ENCODE peak calls at places on chromosomes 5 and 9, in nine cellular contexts. F, O, G, D, J, H, T, Y and N are unnamed samples.
A peak's percentile ranks its signal among the peaks of the same experiment; 100 is the strongest.

GRCh38 chr9:79692857-79693571 is 121.2 kb downstream of the TLE4 start:
- DNase-seq in F (no peak), O (no peak), G (peak; percentile 43), D (no peak), J (no peak), H (no peak), T (no peak), Y (no peak), N (no peak)

GRCh38 chr5:168916266-168916665 is 337.1 kb upstream of the PANK3 start:
- DNase-seq in F (no peak), O (peak; percentile 15), G (no peak), D (peak; percentile 82), J (no peak), H (no peak), T (peak; percentile 82), Y (peak; percentile 94), N (peak; percentile 87)

GRCh38 chr9:128192601-128193371 is 1.4 kb upstream of the CIZ1 start:
- DNase-seq in F (no peak), O (peak; percentile 81), G (peak; percentile 68), D (peak; percentile 93), J (no peak), H (peak; percentile 89), T (peak; percentile 86), Y (peak; percentile 96), N (peak; percentile 85)

GRCh38 chr9:126756238-126756637 is 48.6 kb upstream of the ZBTB43 start:
- DNase-seq in F (no peak), O (no peak), G (no peak), D (no peak), J (no peak), H (no peak), T (no peak), Y (no peak), N (no peak)

GRCh38 chr9:94949330-94949729 is 222.8 kb downstream of the AOPEP start:
- DNase-seq in F (no peak), O (no peak), G (no peak), D (no peak), J (no peak), H (no peak), T (no peak), Y (no peak), N (no peak)

GRCh38 chr9:136626740-136627642 is 35.7 kb upstream of the EGFL7 start:
- DNase-seq in F (peak; percentile 54), O (peak; percentile 6), G (no peak), D (no peak), J (no peak), H (no peak), T (no peak), Y (peak; percentile 73), N (no peak)

GRCh38 chr9:79057576-79057975 is 514.2 kb upstream of the TLE4 start:
- DNase-seq in F (no peak), O (no peak), G (no peak), D (no peak), J (no peak), H (no peak), T (no peak), Y (no peak), N (no peak)

GRCh38 chr9:28024616-28025147 is 451.4 kb upstream of the C9orf72 start:
- DNase-seq in F (no peak), O (no peak), G (no peak), D (no peak), J (no peak), H (no peak), T (no peak), Y (no peak), N (no peak)

GRCh38 chr5:59034498-59035186 is 451.8 kb downstream of the RAB3C start:
- DNase-seq in F (peak; percentile 48), O (no peak), G (peak; percentile 58), D (no peak), J (peak; percentile 4), H (no peak), T (no peak), Y (no peak), N (no peak)

GRCh38 chr9:17587113-17587512 is 8.2 kb downstream of the SH3GL2 start:
- DNase-seq in F (no peak), O (no peak), G (no peak), D (no peak), J (no peak), H (no peak), T (no peak), Y (no peak), N (no peak)

GRCh38 chr5:135874461-135874860 is 21.2 kb downstream of the IL9 start:
- DNase-seq in F (no peak), O (no peak), G (no peak), D (no peak), J (no peak), H (no peak), T (no peak), Y (no peak), N (no peak)
- H3K4me3 ChIP-seq in F (no peak overlapping the region), O (no peak overlapping the region), G (no peak overlapping the region), D (no peak overlapping the region), J (no peak overlapping the region), H (no peak overlapping the region), T (no peak overlapping the region), Y (no peak overlapping the region), N (no peak overlapping the region)

DNA sequence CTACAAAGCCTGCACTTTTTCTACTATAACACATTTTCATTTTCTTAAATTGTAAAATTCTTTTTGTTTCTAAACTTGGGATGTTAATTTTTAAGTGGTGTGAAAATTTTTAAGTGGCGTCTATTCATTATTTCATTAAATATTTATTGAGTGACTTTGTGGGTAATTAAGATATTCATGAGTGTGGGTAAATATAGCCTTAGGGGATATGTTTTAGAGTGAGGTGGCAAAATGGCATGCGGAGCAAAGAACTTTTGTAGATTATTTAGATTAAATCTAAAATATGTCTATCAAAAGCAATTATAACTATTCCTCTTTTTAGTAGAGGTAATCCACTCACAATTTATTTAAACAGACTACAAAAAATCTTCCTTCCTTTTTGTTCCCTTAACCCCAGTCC is 188.4 kb downstream of the PCSK1 start:
- DNase-seq in F (no peak), O (no peak), G (no peak), D (no peak), J (no peak), H (no peak), T (no peak), Y (no peak), N (no peak)
- H3K27ac ChIP-seq in F (no peak overlapping the region), O (peak overlapping the region; percentile 3), G (no peak overlapping the region), D (no peak overlapping the region), J (no peak overlapping the region), H (peak overlapping the region; percentile 22), T (no peak overlapping the region), Y (no peak overlapping the region), N (no peak overlapping the region)

GRCh38 chr9:134025606-134026541 is 593 bp downstream of the BRD3OS start:
- DNase-seq in F (peak; percentile 88), O (no peak), G (peak; percentile 14), D (peak; percentile 78), J (peak; percentile 65), H (peak; percentile 22), T (peak; percentile 63), Y (no peak), N (peak; percentile 46)
- TF ChIP-seq CTCF in F (peak; percentile 52), O (no peak), G (peak; percentile 52), D (no peak), J (peak; percentile 56), H (no peak), T (no peak), Y (no peak), N (no peak)

DNA sequence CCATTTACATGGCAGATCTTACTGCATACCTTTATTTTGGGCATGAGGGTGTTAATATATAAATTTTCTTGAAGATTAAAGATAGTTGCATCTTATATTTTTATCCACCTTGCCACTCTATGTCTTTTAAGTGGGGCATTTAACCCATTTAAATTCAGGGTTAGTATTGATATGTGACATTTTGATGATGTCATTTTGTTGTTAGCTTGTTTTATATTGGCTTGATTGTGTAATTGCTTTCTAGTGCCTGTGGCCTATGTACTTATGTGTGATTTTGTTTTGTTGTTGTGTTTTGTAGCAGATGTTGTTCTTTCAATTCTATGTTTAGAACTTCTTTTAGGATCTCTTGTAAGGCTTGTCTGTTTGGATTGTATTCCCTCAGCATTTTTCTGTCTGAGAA is 939.9 kb upstream of the CDH9 start:
- DNase-seq in F (no peak), O (no peak), G (no peak), D (no peak), J (no peak), H (no peak), T (no peak), Y (no peak), N (no peak)
- H3K4me3 ChIP-seq in F (no peak overlapping the region), O (no peak overlapping the region), G (no peak overlapping the region), D (no peak overlapping the region), J (no peak overlapping the region), H (no peak overlapping the region), T (no peak overlapping the region), Y (no peak overlapping the region), N (no peak overlapping the region)

GRCh38 chr5:134136221-134136631 is 21.7 kb downstream of the TCF7 start:
- DNase-seq in F (no peak), O (no peak), G (no peak), D (peak; percentile 49), J (no peak), H (no peak), T (no peak), Y (no peak), N (no peak)
- H3K27ac ChIP-seq in F (no peak overlapping the region), O (no peak overlapping the region), G (no peak overlapping the region), D (no peak overlapping the region), J (no peak overlapping the region), H (no peak overlapping the region), T (no peak overlapping the region), Y (no peak overlapping the region), N (no peak overlapping the region)